ENCODE peak calls at places on chromosome 9, in four cellular contexts. One of them, this sample, is unnamed.

GRCh38 chr9:108687360-108687981 is 168.3 kb downstream of the ACTL7B start:
- DNase-seq in GM12865: peak
- DNase-seq in fibroblast of the aortic adventitia: no peak
- DNase-seq in H9: no peak
- DNase-seq in this sample: no peak

GRCh38 chr9:72477862-72478564 is 43.4 kb upstream of the TMC1 start:
- DNase-seq in GM12865: peak
- DNase-seq in fibroblast of the aortic adventitia: peak
- DNase-seq in H9: no peak
- DNase-seq in this sample: peak

GRCh38 chr9:73231203-73231602 is 79.5 kb downstream of the ANXA1 start:
- DNase-seq in GM12865: peak
- DNase-seq in fibroblast of the aortic adventitia: no peak
- DNase-seq in H9: no peak
- DNase-seq in this sample: no peak

GRCh38 chr9:34671307-34671706 is 8.8 kb upstream of the CCL27 start:
- DNase-seq in GM12865: no peak
- DNase-seq in fibroblast of the aortic adventitia: no peak
- DNase-seq in H9: no peak
- DNase-seq in this sample: no peak

GRCh38 chr9:111161015-111161415 is 122.7 kb upstream of the LPAR1 start:
- DNase-seq in GM12865: no peak
- DNase-seq in fibroblast of the aortic adventitia: peak
- DNase-seq in H9: no peak
- DNase-seq in this sample: no peak

GRCh38 chr9:112271466-112272098 is 61.8 kb downstream of the PTBP3 start:
- DNase-seq in GM12865: no peak
- DNase-seq in fibroblast of the aortic adventitia: peak
- DNase-seq in H9: no peak
- DNase-seq in this sample: no peak

GRCh38 chr9:4669890-4670289 is 3.6 kb upstream of the SPATA6L start:
- DNase-seq in GM12865: no peak
- DNase-seq in fibroblast of the aortic adventitia: no peak
- DNase-seq in H9: no peak
- DNase-seq in this sample: no peak

GRCh38 chr9:122767821-122768220 is 20.9 kb upstream of the OR5C1 start:
- DNase-seq in GM12865: no peak
- DNase-seq in fibroblast of the aortic adventitia: no peak
- DNase-seq in H9: no peak
- DNase-seq in this sample: no peak

GRCh38 chr9:29285818-29286217 is 1712.5 kb upstream of the C9orf72 start:
- DNase-seq in GM12865: no peak
- DNase-seq in fibroblast of the aortic adventitia: peak
- DNase-seq in H9: peak
- DNase-seq in this sample: no peak

GRCh38 chr9:78118742-78119473 is 87.3 kb upstream of the GNAQ start:
- DNase-seq in GM12865: peak
- DNase-seq in fibroblast of the aortic adventitia: peak
- DNase-seq in H9: no peak
- DNase-seq in this sample: peak

GRCh38 chr9:82597225-82598158 is 465.4 kb downstream of the RASEF start:
- DNase-seq in GM12865: no peak
- DNase-seq in fibroblast of the aortic adventitia: no peak
- DNase-seq in H9: no peak
- DNase-seq in this sample: no peak

GRCh38 chr9:114745108-114745848 is 60.6 kb downstream of the TNFSF15 start:
- DNase-seq in GM12865: no peak
- DNase-seq in fibroblast of the aortic adventitia: peak
- DNase-seq in H9: no peak
- DNase-seq in this sample: no peak

GRCh38 chr9:8431505-8431904 is 631.9 kb upstream of the DMAC1 start:
- DNase-seq in GM12865: no peak
- DNase-seq in fibroblast of the aortic adventitia: no peak
- DNase-seq in H9: no peak
- DNase-seq in this sample: no peak

GRCh38 chr9:126146254-126147145 is 180.1 kb upstream of the MVB12B start:
- DNase-seq in GM12865: peak
- DNase-seq in fibroblast of the aortic adventitia: no peak
- DNase-seq in H9: peak
- DNase-seq in this sample: peak

GRCh38 chr9:116674210-116674980 is 12.7 kb upstream of the TRIM32 start:
- DNase-seq in GM12865: no peak
- DNase-seq in fibroblast of the aortic adventitia: no peak
- DNase-seq in H9: no peak
- DNase-seq in this sample: no peak

GRCh38 chr9:114288233-114289051 is 34.5 kb upstream of the ORM1 start:
- DNase-seq in GM12865: no peak
- DNase-seq in fibroblast of the aortic adventitia: peak
- DNase-seq in H9: peak
- DNase-seq in this sample: no peak

GRCh38 chr9:18060304-18060934 is 413.5 kb upstream of the ADAMTSL1 start:
- DNase-seq in GM12865: peak
- DNase-seq in fibroblast of the aortic adventitia: no peak
- DNase-seq in H9: no peak
- DNase-seq in this sample: no peak

GRCh38 chr9:96256800-96257199 is 45.2 kb downstream of the HSD17B3 start:
- DNase-seq in GM12865: no peak
- DNase-seq in fibroblast of the aortic adventitia: no peak
- DNase-seq in H9: peak
- DNase-seq in this sample: peak

GRCh38 chr9:21413089-21414023 is 4.4 kb downstream of the IFNA8 start:
- DNase-seq in GM12865: peak
- DNase-seq in fibroblast of the aortic adventitia: no peak
- DNase-seq in H9: peak
- DNase-seq in this sample: peak

GRCh38 chr9:79573697-79573976 is 1.9 kb downstream of the TLE4 start:
- DNase-seq in GM12865: no peak
- DNase-seq in fibroblast of the aortic adventitia: no peak
- DNase-seq in H9: no peak
- DNase-seq in this sample: no peak

GRCh38 chr9:22052376-22052945 is 43.4 kb upstream of the CDKN2B start:
- DNase-seq in GM12865: peak
- DNase-seq in fibroblast of the aortic adventitia: peak
- DNase-seq in H9: no peak
- DNase-seq in this sample: peak

GRCh38 chr9:33159058-33159759 is 7.9 kb downstream of the B4GALT1 start:
- DNase-seq in GM12865: peak
- DNase-seq in fibroblast of the aortic adventitia: peak
- DNase-seq in H9: no peak
- DNase-seq in this sample: peak

GRCh38 chr9:95580812-95581761 is 64.3 kb upstream of the PTCH1 start:
- DNase-seq in GM12865: no peak
- DNase-seq in fibroblast of the aortic adventitia: no peak
- DNase-seq in H9: no peak
- DNase-seq in this sample: no peak

GRCh38 chr9:113257863-113258262 is 17.5 kb downstream of the CDC26 start:
- DNase-seq in GM12865: no peak
- DNase-seq in fibroblast of the aortic adventitia: no peak
- DNase-seq in H9: no peak
- DNase-seq in this sample: no peak

GRCh38 chr9:113928269-113928668 is 52.2 kb downstream of the ZNF618 start:
- DNase-seq in GM12865: no peak
- DNase-seq in fibroblast of the aortic adventitia: no peak
- DNase-seq in H9: no peak
- DNase-seq in this sample: no peak

GRCh38 chr9:134375011-134375390 is 48.7 kb downstream of the RXRA start:
- DNase-seq in GM12865: no peak
- DNase-seq in fibroblast of the aortic adventitia: peak
- DNase-seq in H9: no peak
- DNase-seq in this sample: no peak

GRCh38 chr9:123322771-123323481 is 33.1 kb upstream of the CRB2 start:
- DNase-seq in GM12865: peak
- DNase-seq in fibroblast of the aortic adventitia: no peak
- DNase-seq in H9: no peak
- DNase-seq in this sample: peak

GRCh38 chr9:79362100-79363081 is 209.4 kb upstream of the TLE4 start:
- DNase-seq in GM12865: no peak
- DNase-seq in fibroblast of the aortic adventitia: no peak
- DNase-seq in H9: peak
- DNase-seq in this sample: no peak

GRCh38 chr9:114849450-114849849 is 43.6 kb upstream of the TNFSF15 start:
- DNase-seq in GM12865: no peak
- DNase-seq in fibroblast of the aortic adventitia: peak
- DNase-seq in H9: no peak
- DNase-seq in this sample: no peak

GRCh38 chr9:18478517-18479361 is 4.8 kb downstream of the ADAMTSL1 start:
- DNase-seq in GM12865: no peak
- DNase-seq in fibroblast of the aortic adventitia: peak
- DNase-seq in H9: no peak
- DNase-seq in this sample: no peak

GRCh38 chr9:36005891-36006290 is 30.8 kb upstream of the RECK start:
- DNase-seq in GM12865: no peak
- DNase-seq in fibroblast of the aortic adventitia: no peak
- DNase-seq in H9: no peak
- DNase-seq in this sample: no peak

GRCh38 chr9:36007852-36008251 is 28.9 kb upstream of the RECK start:
- DNase-seq in GM12865: no peak
- DNase-seq in fibroblast of the aortic adventitia: no peak
- DNase-seq in H9: no peak
- DNase-seq in this sample: no peak

GRCh38 chr9:36008774-36009300 is 27.9 kb upstream of the RECK start:
- DNase-seq in GM12865: peak
- DNase-seq in fibroblast of the aortic adventitia: peak
- DNase-seq in H9: peak
- DNase-seq in this sample: peak

GRCh38 chr9:36006541-36006940 is 30.2 kb upstream of the RECK start:
- DNase-seq in GM12865: peak
- DNase-seq in fibroblast of the aortic adventitia: no peak
- DNase-seq in H9: no peak
- DNase-seq in this sample: no peak

DNA sequence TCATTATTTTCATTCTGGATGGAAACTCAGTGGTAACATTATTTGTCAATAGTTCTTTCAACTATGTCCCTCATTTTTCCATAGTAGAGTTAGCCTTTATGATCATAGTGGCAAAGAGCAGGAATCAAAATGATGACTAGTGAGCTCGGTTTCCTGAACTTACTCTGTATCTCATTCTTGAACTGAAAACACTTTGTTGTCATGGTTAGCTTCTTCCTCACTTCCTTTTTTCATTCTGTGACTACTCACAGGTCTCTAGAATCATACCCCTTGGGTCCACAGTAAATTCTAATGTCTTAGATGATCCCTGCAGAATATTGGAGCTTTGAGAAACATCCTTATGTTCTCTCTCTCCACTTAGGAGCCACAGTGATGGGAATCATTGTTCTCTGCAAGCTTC is 29.4 kb upstream of the RECK start:
- DNase-seq in GM12865: peak
- DNase-seq in fibroblast of the aortic adventitia: no peak
- DNase-seq in H9: no peak
- DNase-seq in this sample: no peak
- TF ChIP-seq CTCF in GM12865: no peak
- TF ChIP-seq CTCF in fibroblast of the aortic adventitia: no peak
- TF ChIP-seq CTCF in H9: no peak
- TF ChIP-seq CTCF in this sample: no peak

GRCh38 chr9:135416771-135417290 is 62.8 kb upstream of the PPP1R26 start:
- DNase-seq in GM12865: no peak
- DNase-seq in fibroblast of the aortic adventitia: no peak
- DNase-seq in H9: no peak
- DNase-seq in this sample: no peak
- TF ChIP-seq CTCF in GM12865: no peak
- TF ChIP-seq CTCF in fibroblast of the aortic adventitia: no peak
- TF ChIP-seq CTCF in H9: no peak
- TF ChIP-seq CTCF in this sample: no peak

GRCh38 chr9:106976772-106977171 is 113.8 kb downstream of the ZNF462 start:
- DNase-seq in GM12865: peak
- DNase-seq in fibroblast of the aortic adventitia: no peak
- DNase-seq in H9: no peak
- DNase-seq in this sample: no peak
- TF ChIP-seq CTCF in GM12865: peak
- TF ChIP-seq CTCF in fibroblast of the aortic adventitia: no peak
- TF ChIP-seq CTCF in H9: peak
- TF ChIP-seq CTCF in this sample: no peak

GRCh38 chr9:93826905-93827544 is 128.1 kb downstream of the BARX1 start:
- DNase-seq in GM12865: no peak
- DNase-seq in fibroblast of the aortic adventitia: no peak
- DNase-seq in H9: peak
- DNase-seq in this sample: no peak
- TF ChIP-seq CTCF in GM12865: no peak
- TF ChIP-seq CTCF in fibroblast of the aortic adventitia: no peak
- TF ChIP-seq CTCF in H9: no peak
- TF ChIP-seq CTCF in this sample: no peak

GRCh38 chr9:124771021-124771866 is at the start of gene NR6A1:
- DNase-seq in GM12865: peak
- DNase-seq in fibroblast of the aortic adventitia: peak
- DNase-seq in H9: peak
- DNase-seq in this sample: peak
- TF ChIP-seq CTCF in GM12865: peak
- TF ChIP-seq CTCF in fibroblast of the aortic adventitia: no peak
- TF ChIP-seq CTCF in H9: peak
- TF ChIP-seq CTCF in this sample: no peak

GRCh38 chr9:76987594-76988200 is 31.8 kb upstream of the FOXB2 start:
- DNase-seq in GM12865: peak
- DNase-seq in fibroblast of the aortic adventitia: peak
- DNase-seq in H9: peak
- DNase-seq in this sample: peak
- TF ChIP-seq CTCF in GM12865: peak
- TF ChIP-seq CTCF in fibroblast of the aortic adventitia: peak
- TF ChIP-seq CTCF in H9: peak
- TF ChIP-seq CTCF in this sample: peak

DNA sequence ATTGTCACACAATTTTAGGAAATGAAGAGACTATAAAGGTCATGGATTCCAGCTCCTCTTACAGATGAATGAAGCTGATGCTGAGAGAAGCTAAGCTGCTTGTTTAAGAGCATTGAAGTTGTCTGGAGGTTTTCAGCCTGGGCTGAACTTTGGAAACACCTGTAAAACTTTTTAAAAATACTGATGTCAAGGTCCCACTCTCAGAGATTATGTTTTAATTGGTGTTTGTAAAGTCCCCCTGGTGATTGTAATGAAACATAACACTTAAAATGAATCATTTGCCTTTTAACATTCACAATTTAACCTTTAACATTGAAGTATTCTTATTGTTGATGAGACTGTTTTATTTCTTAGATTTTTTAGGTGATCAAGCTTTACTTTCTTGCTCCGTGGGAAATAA is 16.4 kb downstream of the RAD23B start:
- DNase-seq in GM12865: no peak
- DNase-seq in fibroblast of the aortic adventitia: no peak
- DNase-seq in H9: no peak
- DNase-seq in this sample: no peak
- TF ChIP-seq CTCF in GM12865: no peak
- TF ChIP-seq CTCF in fibroblast of the aortic adventitia: no peak
- TF ChIP-seq CTCF in H9: peak
- TF ChIP-seq CTCF in this sample: peak

DNA sequence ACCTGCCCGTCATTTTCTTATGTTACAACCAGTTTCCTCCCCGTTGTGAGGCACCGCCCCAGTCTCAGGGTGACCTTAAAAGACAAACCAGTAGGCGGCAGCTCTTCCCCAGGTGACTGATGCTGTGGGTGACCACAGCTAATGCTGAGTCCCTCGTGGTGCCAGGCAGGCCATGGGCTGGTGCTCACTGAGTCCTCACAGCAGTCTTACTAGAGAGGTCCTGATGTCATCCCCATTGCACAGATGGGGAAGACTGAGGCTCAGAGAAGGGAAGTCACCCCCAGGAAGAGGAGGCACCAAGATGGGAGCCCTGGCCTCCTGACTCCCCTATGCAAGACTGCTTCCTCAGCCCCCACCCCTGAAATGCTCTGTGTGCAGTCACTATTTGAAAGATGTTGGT is 978 bp downstream of the CFAP157 start:
- DNase-seq in GM12865: peak
- DNase-seq in fibroblast of the aortic adventitia: no peak
- DNase-seq in H9: no peak
- DNase-seq in this sample: peak
- TF ChIP-seq CTCF in GM12865: peak
- TF ChIP-seq CTCF in fibroblast of the aortic adventitia: no peak
- TF ChIP-seq CTCF in H9: peak
- TF ChIP-seq CTCF in this sample: no peak